ENCODE peak calls at places on chromosome 1, in nine cellular contexts. One of them, this sample, is unnamed. For H3K27me3, the result is how much of the 10 kb centered on the place peaks cover.

GRCh38 chr1:56477164-56478111 is 101.9 kb downstream of the PLPP3 start:
- DNase-seq in CD4-positive, CD25-positive, alpha-beta regulatory T cell: no peak
- DNase-seq in naive thymus-derived CD4-positive, alpha-beta T cell: no peak
- DNase-seq in mesendoderm: peak
- DNase-seq in heart right ventricle: peak
- DNase-seq in body of pancreas: peak
- DNase-seq in neuronal stem cell: peak
- DNase-seq in uterus: peak
- DNase-seq in PC-3: no peak
- DNase-seq in this sample: peak

GRCh38 chr1:167548059-167548932 is 5.3 kb downstream of the CREG1 start:
- DNase-seq in CD4-positive, CD25-positive, alpha-beta regulatory T cell: no peak
- DNase-seq in naive thymus-derived CD4-positive, alpha-beta T cell: no peak
- DNase-seq in heart right ventricle: no peak
- DNase-seq in body of pancreas: no peak
- DNase-seq in PC-3: no peak
- DNase-seq in mesendoderm: no peak
- DNase-seq in neuronal stem cell: no peak
- DNase-seq in uterus: no peak
- DNase-seq in this sample: no peak

GRCh38 chr1:204714861-204715511 is 29.4 kb upstream of the LRRN2 start:
- DNase-seq in uterus: no peak
- DNase-seq in body of pancreas: no peak
- DNase-seq in neuronal stem cell: peak
- DNase-seq in mesendoderm: peak
- DNase-seq in CD4-positive, CD25-positive, alpha-beta regulatory T cell: no peak
- DNase-seq in naive thymus-derived CD4-positive, alpha-beta T cell: no peak
- DNase-seq in heart right ventricle: no peak
- DNase-seq in PC-3: no peak
- DNase-seq in this sample: peak

GRCh38 chr1:208203127-208203847 is 40.9 kb downstream of the PLXNA2 start:
- DNase-seq in neuronal stem cell: no peak
- DNase-seq in PC-3: peak
- DNase-seq in mesendoderm: no peak
- DNase-seq in naive thymus-derived CD4-positive, alpha-beta T cell: no peak
- DNase-seq in uterus: peak
- DNase-seq in CD4-positive, CD25-positive, alpha-beta regulatory T cell: no peak
- DNase-seq in heart right ventricle: peak
- DNase-seq in body of pancreas: peak
- DNase-seq in this sample: no peak

GRCh38 chr1:222543817-222544216 is 4.1 kb downstream of the HHIPL2 start:
- DNase-seq in PC-3: no peak
- DNase-seq in CD4-positive, CD25-positive, alpha-beta regulatory T cell: no peak
- DNase-seq in heart right ventricle: no peak
- DNase-seq in naive thymus-derived CD4-positive, alpha-beta T cell: no peak
- DNase-seq in body of pancreas: no peak
- DNase-seq in neuronal stem cell: no peak
- DNase-seq in mesendoderm: peak
- DNase-seq in uterus: no peak
- DNase-seq in this sample: peak

GRCh38 chr1:19049798-19050197 is 93.3 kb upstream of the IFFO2 start:
- DNase-seq in uterus: no peak
- DNase-seq in PC-3: no peak
- DNase-seq in naive thymus-derived CD4-positive, alpha-beta T cell: no peak
- DNase-seq in heart right ventricle: no peak
- DNase-seq in body of pancreas: no peak
- DNase-seq in neuronal stem cell: no peak
- DNase-seq in mesendoderm: no peak
- DNase-seq in CD4-positive, CD25-positive, alpha-beta regulatory T cell: no peak
- DNase-seq in this sample: no peak

GRCh38 chr1:100972185-100972584 is 53.4 kb downstream of the DPH5 start:
- DNase-seq in neuronal stem cell: no peak
- DNase-seq in mesendoderm: peak
- DNase-seq in heart right ventricle: no peak
- DNase-seq in PC-3: no peak
- DNase-seq in uterus: no peak
- DNase-seq in CD4-positive, CD25-positive, alpha-beta regulatory T cell: no peak
- DNase-seq in naive thymus-derived CD4-positive, alpha-beta T cell: no peak
- DNase-seq in body of pancreas: no peak
- DNase-seq in this sample: no peak

GRCh38 chr1:55243655-55244054 is 28.5 kb upstream of the USP24 start:
- DNase-seq in neuronal stem cell: no peak
- DNase-seq in naive thymus-derived CD4-positive, alpha-beta T cell: no peak
- DNase-seq in heart right ventricle: no peak
- DNase-seq in mesendoderm: no peak
- DNase-seq in body of pancreas: no peak
- DNase-seq in uterus: no peak
- DNase-seq in PC-3: no peak
- DNase-seq in CD4-positive, CD25-positive, alpha-beta regulatory T cell: no peak
- DNase-seq in this sample: no peak

GRCh38 chr1:219304227-219305226 is 130.8 kb downstream of the LYPLAL1 start:
- DNase-seq in uterus: no peak
- DNase-seq in neuronal stem cell: no peak
- DNase-seq in mesendoderm: peak
- DNase-seq in heart right ventricle: no peak
- DNase-seq in naive thymus-derived CD4-positive, alpha-beta T cell: no peak
- DNase-seq in PC-3: peak
- DNase-seq in CD4-positive, CD25-positive, alpha-beta regulatory T cell: no peak
- DNase-seq in body of pancreas: peak
- DNase-seq in this sample: no peak

GRCh38 chr1:40258445-40258769 is 371 bp downstream of the ZMPSTE24 start:
- DNase-seq in naive thymus-derived CD4-positive, alpha-beta T cell: no peak
- DNase-seq in PC-3: no peak
- DNase-seq in mesendoderm: no peak
- DNase-seq in neuronal stem cell: no peak
- DNase-seq in CD4-positive, CD25-positive, alpha-beta regulatory T cell: no peak
- DNase-seq in uterus: no peak
- DNase-seq in heart right ventricle: no peak
- DNase-seq in body of pancreas: no peak
- DNase-seq in this sample: peak

GRCh38 chr1:19164274-19165015 is 45.6 kb downstream of the UBR4 start:
- DNase-seq in PC-3: peak
- DNase-seq in neuronal stem cell: no peak
- DNase-seq in body of pancreas: no peak
- DNase-seq in uterus: no peak
- DNase-seq in naive thymus-derived CD4-positive, alpha-beta T cell: no peak
- DNase-seq in heart right ventricle: no peak
- DNase-seq in CD4-positive, CD25-positive, alpha-beta regulatory T cell: no peak
- DNase-seq in mesendoderm: peak
- DNase-seq in this sample: no peak

DNA sequence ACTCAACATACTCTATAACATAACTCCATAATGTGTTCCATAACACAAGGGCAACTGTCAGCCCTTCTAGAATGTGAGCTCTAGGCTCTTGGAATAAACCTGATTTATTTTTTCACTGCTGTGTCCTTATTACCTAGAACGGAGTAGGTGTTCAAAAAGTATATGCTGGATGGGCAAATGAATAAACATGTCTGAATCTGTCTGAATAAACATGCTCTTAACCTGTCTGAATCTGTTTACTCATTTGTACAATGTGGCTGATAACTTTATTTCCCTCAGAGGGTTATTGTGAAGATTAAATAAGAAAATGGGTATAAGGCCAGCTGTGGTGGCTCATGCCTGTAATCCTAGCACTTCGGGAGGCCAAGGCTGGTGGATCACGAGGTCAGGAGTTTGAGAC is 42.3 kb downstream of the AZIN2 start:
- DNase-seq in body of pancreas: no peak
- DNase-seq in PC-3: no peak
- DNase-seq in mesendoderm: no peak
- DNase-seq in CD4-positive, CD25-positive, alpha-beta regulatory T cell: no peak
- DNase-seq in uterus: no peak
- DNase-seq in heart right ventricle: no peak
- DNase-seq in neuronal stem cell: no peak
- DNase-seq in naive thymus-derived CD4-positive, alpha-beta T cell: no peak
- DNase-seq in this sample: no peak
- H3K4me3 ChIP-seq in body of pancreas: no peak
- H3K4me3 ChIP-seq in PC-3: no peak
- H3K4me3 ChIP-seq in mesendoderm: no peak
- H3K4me3 ChIP-seq in CD4-positive, CD25-positive, alpha-beta regulatory T cell: no peak
- H3K4me3 ChIP-seq in uterus: no peak
- H3K4me3 ChIP-seq in heart right ventricle: no peak
- H3K4me3 ChIP-seq in neuronal stem cell: no peak
- H3K4me3 ChIP-seq in naive thymus-derived CD4-positive, alpha-beta T cell: no peak
- H3K4me3 ChIP-seq in this sample: no peak

GRCh38 chr1:29438991-29439390 is 202.7 kb downstream of the PTPRU start:
- DNase-seq in naive thymus-derived CD4-positive, alpha-beta T cell: no peak
- DNase-seq in CD4-positive, CD25-positive, alpha-beta regulatory T cell: no peak
- DNase-seq in body of pancreas: no peak
- DNase-seq in heart right ventricle: no peak
- DNase-seq in uterus: no peak
- DNase-seq in neuronal stem cell: no peak
- DNase-seq in PC-3: no peak
- DNase-seq in mesendoderm: no peak
- DNase-seq in this sample: no peak
- H3K27me3 ChIP-seq in naive thymus-derived CD4-positive, alpha-beta T cell: under half
- H3K27me3 ChIP-seq in CD4-positive, CD25-positive, alpha-beta regulatory T cell: under half
- H3K27me3 ChIP-seq in body of pancreas: under half
- H3K27me3 ChIP-seq in heart right ventricle: under half
- H3K27me3 ChIP-seq in uterus: under half
- H3K27me3 ChIP-seq in neuronal stem cell: under half
- H3K27me3 ChIP-seq in PC-3: half or more
- H3K27me3 ChIP-seq in mesendoderm: under half
- H3K27me3 ChIP-seq in this sample: under half

GRCh38 chr1:150162582-150162861 is 12.8 kb downstream of the PLEKHO1 start:
- DNase-seq in uterus: no peak
- DNase-seq in body of pancreas: no peak
- DNase-seq in CD4-positive, CD25-positive, alpha-beta regulatory T cell: no peak
- DNase-seq in naive thymus-derived CD4-positive, alpha-beta T cell: no peak
- DNase-seq in heart right ventricle: no peak
- DNase-seq in neuronal stem cell: no peak
- DNase-seq in mesendoderm: no peak
- DNase-seq in PC-3: no peak
- DNase-seq in this sample: peak

GRCh38 chr1:150161747-150162581 is 12.2 kb downstream of the PLEKHO1 start:
- DNase-seq in mesendoderm: peak
- DNase-seq in naive thymus-derived CD4-positive, alpha-beta T cell: no peak
- DNase-seq in neuronal stem cell: no peak
- DNase-seq in CD4-positive, CD25-positive, alpha-beta regulatory T cell: no peak
- DNase-seq in uterus: peak
- DNase-seq in PC-3: no peak
- DNase-seq in heart right ventricle: no peak
- DNase-seq in body of pancreas: no peak
- DNase-seq in this sample: peak

GRCh38 chr1:150164769-150165168 is 15.1 kb downstream of the PLEKHO1 start:
- DNase-seq in body of pancreas: no peak
- DNase-seq in heart right ventricle: no peak
- DNase-seq in mesendoderm: no peak
- DNase-seq in naive thymus-derived CD4-positive, alpha-beta T cell: no peak
- DNase-seq in CD4-positive, CD25-positive, alpha-beta regulatory T cell: no peak
- DNase-seq in PC-3: no peak
- DNase-seq in uterus: no peak
- DNase-seq in neuronal stem cell: no peak
- DNase-seq in this sample: no peak

GRCh38 chr1:150164224-150164623 is 14.5 kb downstream of the PLEKHO1 start:
- DNase-seq in uterus: no peak
- DNase-seq in CD4-positive, CD25-positive, alpha-beta regulatory T cell: no peak
- DNase-seq in neuronal stem cell: no peak
- DNase-seq in naive thymus-derived CD4-positive, alpha-beta T cell: no peak
- DNase-seq in body of pancreas: peak
- DNase-seq in heart right ventricle: peak
- DNase-seq in PC-3: no peak
- DNase-seq in mesendoderm: no peak
- DNase-seq in this sample: no peak

DNA sequence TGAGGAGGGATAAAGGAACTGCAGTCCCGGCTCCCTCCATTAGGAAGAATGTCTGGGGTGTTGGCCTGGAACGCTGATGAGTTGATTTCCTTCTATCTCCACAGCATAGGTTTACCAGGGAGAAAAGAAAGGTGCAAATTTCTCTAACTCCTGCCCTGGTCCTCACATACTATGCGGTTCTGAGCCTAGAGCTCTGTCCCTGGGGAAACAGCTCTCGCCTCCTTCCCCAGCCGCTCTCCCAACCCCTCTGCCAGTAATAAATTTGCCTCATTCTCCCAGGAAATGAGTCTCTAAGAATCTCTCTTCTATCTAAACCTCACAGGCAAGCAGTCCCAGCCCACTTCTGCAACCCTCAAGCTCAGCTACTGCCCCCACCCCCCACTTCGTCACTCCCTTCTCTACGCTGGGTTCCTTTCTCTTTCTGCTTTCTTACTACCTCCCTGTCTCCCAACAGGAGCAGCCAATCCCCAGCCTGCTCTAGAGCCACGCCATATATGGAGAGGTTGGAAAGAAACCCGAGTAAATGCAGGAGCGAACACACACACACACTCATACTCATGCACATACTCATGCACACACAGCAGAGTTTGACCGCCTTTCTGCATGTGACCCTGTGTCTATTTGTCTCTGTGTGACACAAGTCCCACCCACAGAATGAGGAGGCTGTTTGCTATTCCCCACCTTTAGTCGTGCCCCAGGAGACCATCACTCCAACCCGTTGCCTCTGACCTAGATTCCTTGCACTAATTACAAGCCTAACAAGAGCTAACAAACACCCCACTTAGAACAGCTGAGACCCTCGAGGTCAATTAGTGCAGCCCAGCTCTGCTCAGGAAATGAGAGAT is 13.4 kb downstream of the PLEKHO1 start:
- DNase-seq in PC-3: peak
- DNase-seq in CD4-positive, CD25-positive, alpha-beta regulatory T cell: no peak
- DNase-seq in neuronal stem cell: peak
- DNase-seq in heart right ventricle: peak
- DNase-seq in naive thymus-derived CD4-positive, alpha-beta T cell: no peak
- DNase-seq in body of pancreas: peak
- DNase-seq in uterus: peak
- DNase-seq in mesendoderm: peak
- DNase-seq in this sample: peak
- H3K4me3 ChIP-seq in PC-3: no peak
- H3K4me3 ChIP-seq in CD4-positive, CD25-positive, alpha-beta regulatory T cell: no peak
- H3K4me3 ChIP-seq in neuronal stem cell: no peak
- H3K4me3 ChIP-seq in heart right ventricle: peak
- H3K4me3 ChIP-seq in naive thymus-derived CD4-positive, alpha-beta T cell: no peak
- H3K4me3 ChIP-seq in body of pancreas: no peak
- H3K4me3 ChIP-seq in uterus: peak
- H3K4me3 ChIP-seq in mesendoderm: no peak
- H3K4me3 ChIP-seq in this sample: peak

GRCh38 chr1:160862151-160863061 is at the start of gene CD244:
- DNase-seq in heart right ventricle: peak
- DNase-seq in body of pancreas: peak
- DNase-seq in mesendoderm: peak
- DNase-seq in CD4-positive, CD25-positive, alpha-beta regulatory T cell: no peak
- DNase-seq in neuronal stem cell: no peak
- DNase-seq in naive thymus-derived CD4-positive, alpha-beta T cell: no peak
- DNase-seq in uterus: no peak
- DNase-seq in PC-3: peak
- DNase-seq in this sample: peak
- H3K27me3 ChIP-seq in heart right ventricle: under half
- H3K27me3 ChIP-seq in body of pancreas: under half
- H3K27me3 ChIP-seq in mesendoderm: under half
- H3K27me3 ChIP-seq in CD4-positive, CD25-positive, alpha-beta regulatory T cell: under half
- H3K27me3 ChIP-seq in neuronal stem cell: under half
- H3K27me3 ChIP-seq in naive thymus-derived CD4-positive, alpha-beta T cell: under half
- H3K27me3 ChIP-seq in uterus: under half
- H3K27me3 ChIP-seq in PC-3: under half
- H3K27me3 ChIP-seq in this sample: under half

GRCh38 chr1:36101546-36101945 is 12.9 kb downstream of the ADPRS start:
- DNase-seq in heart right ventricle: no peak
- DNase-seq in naive thymus-derived CD4-positive, alpha-beta T cell: no peak
- DNase-seq in CD4-positive, CD25-positive, alpha-beta regulatory T cell: no peak
- DNase-seq in body of pancreas: no peak
- DNase-seq in PC-3: no peak
- DNase-seq in mesendoderm: no peak
- DNase-seq in neuronal stem cell: no peak
- DNase-seq in uterus: no peak
- DNase-seq in this sample: no peak
- H3K4me3 ChIP-seq in heart right ventricle: no peak
- H3K4me3 ChIP-seq in naive thymus-derived CD4-positive, alpha-beta T cell: no peak
- H3K4me3 ChIP-seq in CD4-positive, CD25-positive, alpha-beta regulatory T cell: no peak
- H3K4me3 ChIP-seq in body of pancreas: no peak
- H3K4me3 ChIP-seq in PC-3: no peak
- H3K4me3 ChIP-seq in mesendoderm: no peak
- H3K4me3 ChIP-seq in neuronal stem cell: no peak
- H3K4me3 ChIP-seq in uterus: no peak
- H3K4me3 ChIP-seq in this sample: no peak

GRCh38 chr1:221373795-221374194 is 368.1 kb downstream of the DUSP10 start:
- DNase-seq in PC-3: no peak
- DNase-seq in mesendoderm: no peak
- DNase-seq in CD4-positive, CD25-positive, alpha-beta regulatory T cell: no peak
- DNase-seq in neuronal stem cell: no peak
- DNase-seq in body of pancreas: no peak
- DNase-seq in uterus: no peak
- DNase-seq in heart right ventricle: no peak
- DNase-seq in naive thymus-derived CD4-positive, alpha-beta T cell: no peak
- DNase-seq in this sample: no peak
- H3K27me3 ChIP-seq in PC-3: under half
- H3K27me3 ChIP-seq in mesendoderm: under half
- H3K27me3 ChIP-seq in CD4-positive, CD25-positive, alpha-beta regulatory T cell: under half
- H3K27me3 ChIP-seq in neuronal stem cell: under half
- H3K27me3 ChIP-seq in body of pancreas: under half
- H3K27me3 ChIP-seq in uterus: under half
- H3K27me3 ChIP-seq in heart right ventricle: under half
- H3K27me3 ChIP-seq in naive thymus-derived CD4-positive, alpha-beta T cell: under half
- H3K27me3 ChIP-seq in this sample: under half

This sample was measured in H7.